ENCODE peak calls at places on chromosomes 7 and 10, in nine cellular contexts. Y is GM12878, T is WTC11, X is HepG2, B is A549, N is NB4, D is endothelial cell of umbilical vein, P is K562, M is SK-N-SH. H is an unnamed sample.

GRCh38 chr7:24722386-24723177 is 34.7 kb downstream of the GSDME start:
- DNase-seq in B (no peak), T (no peak), D (peak; percentile 36), P (no peak), Y (no peak), X (no peak), N (peak; percentile 29), M (peak; percentile 51), H (no peak)

GRCh38 chr7:40873248-40873647 is 738.4 kb downstream of the SUGCT start:
- DNase-seq in T (no peak), X (no peak), M (no peak), P (no peak), B (no peak), N (no peak), D (no peak), Y (no peak), H (no peak)

GRCh38 chr10:7438196-7438986 is 27.6 kb upstream of the SFMBT2 start:
- DNase-seq in P (no peak), B (no peak), T (no peak), Y (no peak), D (peak; percentile 5), X (no peak), N (no peak), M (peak; percentile 52), H (no peak)

GRCh38 chr7:2982831-2983230 is 60.8 kb downstream of the CARD11 start:
- DNase-seq in X (no peak), T (no peak), P (no peak), D (no peak), M (no peak), B (no peak), Y (no peak), N (no peak), H (no peak)

GRCh38 chr7:3245721-3246120 is 55.3 kb upstream of the SDK1 start:
- DNase-seq in Y (no peak), D (no peak), B (no peak), X (no peak), T (no peak), N (no peak), M (no peak), P (no peak), H (no peak)

GRCh38 chr7:116357776-116358670 is 141.5 kb upstream of the CAV2 start:
- DNase-seq in X (no peak), M (no peak), D (peak; percentile 80), B (no peak), Y (no peak), T (no peak), N (no peak), P (no peak), H (no peak)

GRCh38 chr10:100565206-100565985 is 29.7 kb downstream of the HIF1AN start:
- DNase-seq in T (no peak), P (no peak), N (no peak), D (no peak), X (no peak), B (no peak), M (no peak), Y (no peak), H (no peak)

GRCh38 chr7:102431617-102432298 is 1.6 kb upstream of the ORAI2 start:
- DNase-seq in Y (no peak), B (no peak), T (no peak), M (no peak), D (no peak), N (peak; percentile 75), X (peak; percentile 29), P (no peak), H (no peak)

GRCh38 chr7:20199015-20199737 is 18.0 kb downstream of the MACC1 start:
- DNase-seq in T (no peak), X (no peak), P (peak; percentile 23), B (no peak), M (peak; percentile 13), Y (peak; percentile 94), D (peak; percentile 83), N (peak; percentile 87), H (peak; percentile 94)

GRCh38 chr7:27994639-27995038 is 186.0 kb downstream of the JAZF1 start:
- DNase-seq in Y (no peak), P (no peak), D (peak; percentile 51), N (peak; percentile 74), X (no peak), B (no peak), T (no peak), M (peak; percentile 34), H (no peak)

GRCh38 chr7:66043681-66044497 is 31.7 kb upstream of the ASL start:
- DNase-seq in T (peak; percentile 60), N (peak; percentile 24), X (no peak), B (no peak), D (peak; percentile 33), P (peak; percentile 17), Y (no peak), M (no peak), H (no peak)

GRCh38 chr10:17989908-17990767 is 38.4 kb downstream of the SLC39A12 start:
- DNase-seq in N (no peak), D (no peak), T (no peak), Y (peak; percentile 41), B (peak; percentile 43), X (no peak), P (no peak), M (no peak), H (peak; percentile 56)

GRCh38 chr7:102305414-102306268 is 19.0 kb downstream of the SH2B2 start:
- DNase-seq in M (no peak), N (no peak), Y (peak; percentile 93), P (no peak), B (no peak), T (no peak), D (no peak), X (no peak), H (no peak)

GRCh38 chr7:1087462-1087809 is 477 bp upstream of the GPER1 start:
- DNase-seq in T (no peak), Y (no peak), N (no peak), P (no peak), X (no peak), M (no peak), B (no peak), D (no peak), H (no peak)

GRCh38 chr7:17816903-17817302 is 123.4 kb downstream of the SNX13 start:
- DNase-seq in X (no peak), M (no peak), B (no peak), P (no peak), D (no peak), N (no peak), Y (no peak), T (no peak), H (no peak)

GRCh38 chr7:92404170-92404614 is 43.1 kb upstream of the GATAD1 start:
- DNase-seq in B (no peak), M (no peak), T (no peak), N (peak; percentile 89), X (no peak), D (no peak), Y (no peak), P (no peak), H (no peak)

GRCh38 chr10:102960158-102960557 is 42.1 kb downstream of the CNNM2 start:
- DNase-seq in Y (no peak), D (no peak), P (no peak), M (no peak), N (no peak), T (no peak), X (no peak), B (no peak), H (no peak)

GRCh38 chr10:102959399-102959798 is 41.3 kb downstream of the CNNM2 start:
- DNase-seq in N (no peak), X (no peak), T (no peak), P (no peak), D (no peak), M (no peak), B (no peak), Y (no peak), H (no peak)

GRCh38 chr10:102964713-102965112 is 46.6 kb downstream of the CNNM2 start:
- DNase-seq in T (no peak), B (no peak), Y (no peak), N (no peak), M (no peak), D (no peak), P (no peak), X (no peak), H (no peak)

GRCh38 chr10:102963237-102963886 is 45.3 kb downstream of the CNNM2 start:
- DNase-seq in P (peak; percentile 15), D (peak; percentile 39), T (no peak), M (peak; percentile 55), X (no peak), B (peak; percentile 13), Y (no peak), N (no peak), H (no peak)

DNA sequence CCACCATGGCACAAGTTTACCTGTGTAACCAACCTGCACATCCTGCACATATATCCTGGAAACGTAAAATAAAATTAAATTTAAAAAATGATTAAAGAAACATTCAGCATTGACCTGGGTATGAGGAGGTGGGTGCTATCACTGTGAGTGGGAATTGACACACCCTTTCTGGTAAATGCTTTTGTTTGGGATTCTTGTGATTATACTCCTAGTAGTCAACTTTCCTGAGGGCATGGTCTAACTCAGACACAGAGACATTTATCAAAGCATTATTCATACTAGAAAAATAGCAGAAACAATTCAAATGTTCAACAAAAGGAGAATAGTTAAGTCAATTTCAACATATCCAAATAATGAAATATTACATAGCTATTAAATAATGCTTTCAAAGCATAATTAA is 44.2 kb downstream of the CNNM2 start:
- DNase-seq in X (no peak), P (no peak), T (no peak), M (no peak), N (no peak), D (no peak), B (no peak), Y (no peak), H (no peak)
- TF ChIP-seq MAX in X (no peak), P (no peak), T (no peak), M (no peak), N (no peak), D (no peak), B (no peak), Y (no peak), H (no peak)

GRCh38 chr7:37977243-37977642 is 56.8 kb downstream of the EPDR1 start:
- DNase-seq in P (no peak), N (peak; percentile 15), X (no peak), B (no peak), Y (no peak), M (no peak), T (no peak), D (no peak), H (no peak)
- TF ChIP-seq MAX in P (no peak), N (no peak), X (no peak), B (no peak), Y (no peak), M (no peak), T (no peak), D (no peak), H (no peak)

GRCh38 chr7:73429218-73429617 is 4.4 kb upstream of the FZD9 start:
- DNase-seq in N (no peak), P (peak; percentile 58), B (no peak), Y (no peak), M (peak; percentile 96), X (no peak), D (no peak), T (peak; percentile 73), H (no peak)
- TF ChIP-seq MAX in N (no peak), P (no peak), B (no peak), Y (no peak), M (no peak), X (no peak), D (no peak), T (no peak), H (no peak)

DNA sequence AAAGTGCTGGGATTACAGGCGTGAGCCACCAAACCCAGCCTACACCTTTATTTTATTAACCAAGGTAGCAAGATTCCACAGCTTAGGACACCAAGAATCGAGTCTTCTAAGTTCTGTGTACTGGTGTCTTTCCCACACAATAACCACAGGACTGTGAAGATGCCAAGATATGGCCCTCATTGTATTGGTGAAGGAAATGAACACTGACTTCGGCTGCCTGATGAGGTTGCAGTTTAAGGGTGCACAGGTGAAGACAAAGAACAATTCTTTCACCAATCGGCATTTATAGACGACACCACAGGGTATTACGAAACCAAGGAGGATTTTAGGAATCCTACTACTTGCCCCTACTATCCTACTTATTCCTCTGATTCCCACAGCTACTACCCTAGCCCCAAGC is 47.5 kb upstream of the SVOPL start:
- DNase-seq in Y (no peak), M (no peak), T (no peak), B (no peak), D (no peak), N (no peak), X (no peak), P (no peak), H (no peak)
- TF ChIP-seq MAX in Y (no peak), M (no peak), T (no peak), B (no peak), D (no peak), N (no peak), X (no peak), P (no peak), H (no peak)